ENCODE peak calls at places on chromosome 3, in nine cellular contexts. O is ovary, B is RWPE2, S is upper lobe of right lung, F is transverse colon, U is left ventricle myocardium inferior, H is heart right ventricle, X is psoas muscle, J is SJSA1. T is an unnamed sample. For H3K4me1, the result is how much of the 10 kb centered on the place peaks cover.

GRCh38 chr3:80696280-80696679 is 928.5 kb upstream of the ROBO1 start:
- DNase-seq in O (no peak), X (no peak), S (no peak), F (no peak), B (no peak), J (no peak), U (no peak), H (no peak), T (no peak)

GRCh38 chr3:110814170-110815007 is 257.2 kb upstream of the NECTIN3 start:
- DNase-seq in H (no peak), U (no peak), F (peak), S (no peak), B (peak), O (no peak), J (peak), X (no peak), T (no peak)

GRCh38 chr3:111392911-111393351 is 149.1 kb upstream of the CD96 start:
- DNase-seq in H (no peak), U (no peak), S (no peak), X (no peak), O (no peak), F (no peak), B (no peak), J (no peak), T (no peak)

GRCh38 chr3:148758303-148758884 is 60.7 kb downstream of the AGTR1 start:
- DNase-seq in U (no peak), B (no peak), F (no peak), X (no peak), J (no peak), H (no peak), S (no peak), O (no peak), T (no peak)

GRCh38 chr3:56879453-56880224 is 77.9 kb upstream of the ARHGEF3 start:
- DNase-seq in H (no peak), B (no peak), O (no peak), U (no peak), J (no peak), S (no peak), F (no peak), X (no peak), T (no peak)

GRCh38 chr3:118782755-118783202 is 251.9 kb downstream of the IGSF11 start:
- DNase-seq in U (no peak), X (no peak), O (no peak), F (no peak), B (no peak), J (no peak), H (no peak), S (no peak), T (no peak)

GRCh38 chr3:53196575-53197407 is 35.8 kb downstream of the PRKCD start:
- DNase-seq in U (no peak), X (no peak), O (no peak), H (no peak), B (no peak), S (no peak), J (no peak), F (peak), T (peak)

GRCh38 chr3:23159929-23160328 is 43.2 kb upstream of the UBE2E2 start:
- DNase-seq in F (no peak), H (no peak), B (no peak), O (no peak), J (peak), S (no peak), U (no peak), X (no peak), T (no peak)

GRCh38 chr3:181417748-181418147 is 294.0 kb upstream of the SOX2 start:
- DNase-seq in H (no peak), O (no peak), S (no peak), U (no peak), F (no peak), B (peak), J (no peak), X (no peak), T (no peak)

GRCh38 chr3:124108446-124108845 is 116.5 kb upstream of the ROPN1 start:
- DNase-seq in J (no peak), X (no peak), H (no peak), O (no peak), U (no peak), S (no peak), B (no peak), F (no peak), T (no peak)

GRCh38 chr3:173401369-173401768 is 3.8 kb downstream of the NLGN1 start:
- DNase-seq in F (no peak), J (no peak), H (no peak), O (no peak), X (no peak), B (no peak), U (no peak), S (no peak), T (no peak)

GRCh38 chr3:67593761-67594234 is 60.6 kb downstream of the SUCLG2 start:
- DNase-seq in F (no peak), B (no peak), O (no peak), H (no peak), J (no peak), X (no peak), U (no peak), S (no peak), T (no peak)

GRCh38 chr3:111539351-111540331 is 2.4 kb upstream of the CD96 start:
- DNase-seq in O (peak), S (peak), J (peak), H (peak), U (peak), B (peak), X (peak), F (peak), T (no peak)

GRCh38 chr3:157170861-157171260 is 10.9 kb upstream of the CCNL1 start:
- DNase-seq in B (no peak), X (no peak), F (no peak), J (no peak), O (no peak), U (no peak), S (no peak), H (no peak), T (no peak)

GRCh38 chr3:30626443-30627181 is 20.2 kb downstream of the TGFBR2 start:
- DNase-seq in B (no peak), O (no peak), U (no peak), S (no peak), J (no peak), X (no peak), H (no peak), F (no peak), T (no peak)

GRCh38 chr3:88235102-88235501 is 85.3 kb downstream of the C3orf38 start:
- DNase-seq in F (no peak), H (no peak), S (no peak), J (no peak), X (no peak), U (no peak), O (no peak), B (no peak), T (no peak)

GRCh38 chr3:55165704-55166103 is 237.8 kb upstream of the LRTM1 start:
- DNase-seq in H (no peak), F (no peak), S (no peak), X (no peak), O (no peak), J (no peak), U (no peak), B (no peak), T (no peak)

GRCh38 chr3:46948830-46949671 is 27.5 kb downstream of the CCDC12 start:
- DNase-seq in S (peak), B (no peak), X (no peak), O (no peak), F (peak), U (peak), J (no peak), H (no peak), T (peak)

GRCh38 chr3:73056365-73057150 is 4.9 kb upstream of the EBLN2 start:
- DNase-seq in H (no peak), X (no peak), B (no peak), F (no peak), U (no peak), J (peak), S (no peak), O (no peak), T (no peak)

GRCh38 chr3:16943857-16944256 is 59.1 kb downstream of the PLCL2 start:
- DNase-seq in J (no peak), X (no peak), U (no peak), S (no peak), O (no peak), H (no peak), F (no peak), B (no peak), T (no peak)

GRCh38 chr3:16204751-16205150 is 30.3 kb downstream of the GALNT15 start:
- DNase-seq in O (no peak), H (no peak), S (no peak), F (no peak), U (no peak), X (no peak), J (no peak), B (no peak), T (no peak)

GRCh38 chr3:169403855-169404254 is 259.7 kb downstream of the MECOM start:
- DNase-seq in H (no peak), B (no peak), U (no peak), F (no peak), O (no peak), X (no peak), S (no peak), J (no peak), T (no peak)

GRCh38 chr3:129045675-129046036 is 14.9 kb upstream of the GP9 start:
- DNase-seq in H (no peak), O (no peak), B (no peak), F (no peak), S (no peak), J (no peak), U (peak), X (peak), T (peak)

GRCh38 chr3:4977889-4978258 is 1.4 kb upstream of the BHLHE40 start:
- DNase-seq in J (no peak), O (no peak), H (no peak), X (no peak), U (no peak), B (no peak), S (no peak), F (no peak), T (no peak)

GRCh38 chr3:17287006-17287689 is 402.4 kb downstream of the PLCL2 start:
- DNase-seq in H (no peak), J (no peak), S (no peak), F (no peak), B (no peak), X (no peak), O (no peak), U (no peak), T (no peak)

GRCh38 chr3:112046599-112046998 is 12.1 kb downstream of the TMPRSS7 start:
- DNase-seq in H (no peak), B (no peak), S (no peak), X (no peak), O (no peak), F (no peak), J (no peak), U (no peak), T (no peak)

GRCh38 chr3:170483485-170484262 is 65.0 kb downstream of the CLDN11 start:
- DNase-seq in X (no peak), H (no peak), B (no peak), F (no peak), U (no peak), J (no peak), S (no peak), O (no peak), T (no peak)

GRCh38 chr3:100150583-100150982 is 36.3 kb upstream of the FILIP1L start:
- DNase-seq in H (no peak), U (no peak), F (no peak), S (no peak), O (no peak), B (no peak), X (no peak), J (no peak), T (no peak)

GRCh38 chr3:14467723-14468620 is 65.6 kb downstream of the SLC6A6 start:
- DNase-seq in F (peak), B (no peak), U (no peak), O (peak), H (no peak), J (peak), X (no peak), S (no peak), T (no peak)

GRCh38 chr3:65128346-65128745 is 440.5 kb upstream of the ADAMTS9 start:
- DNase-seq in B (no peak), O (no peak), U (no peak), H (no peak), S (no peak), X (no peak), F (no peak), J (no peak), T (no peak)

GRCh38 chr3:154552338-154552737 is 122.3 kb upstream of the GPR149 start:
- DNase-seq in X (no peak), B (no peak), O (no peak), U (no peak), J (no peak), H (no peak), S (no peak), F (no peak), T (no peak)

GRCh38 chr3:138049157-138049919 is 39.4 kb downstream of the CLDN18 start:
- DNase-seq in F (no peak), S (no peak), B (no peak), J (no peak), O (no peak), H (no peak), X (no peak), U (no peak), T (no peak)

GRCh38 chr3:143065364-143065763 is 54.2 kb upstream of the CHST2 start:
- DNase-seq in U (no peak), H (no peak), B (no peak), X (no peak), F (no peak), O (no peak), S (no peak), J (no peak), T (no peak)

GRCh38 chr3:100226712-100227429 is 33.9 kb upstream of the TBC1D23 start:
- DNase-seq in S (no peak), J (peak), H (peak), F (no peak), B (no peak), O (no peak), U (no peak), X (no peak), T (no peak)

GRCh38 chr3:13233487-13234154 is 160.4 kb upstream of the IQSEC1 start:
- DNase-seq in F (no peak), J (no peak), X (no peak), B (no peak), S (no peak), O (no peak), U (no peak), H (no peak), T (no peak)

GRCh38 chr3:122793568-122794416 is at the start of gene HSPBAP1:
- DNase-seq in J (peak), O (peak), U (peak), F (peak), B (peak), S (peak), X (peak), H (peak), T (peak)

GRCh38 chr3:168398371-168399030 is 302.8 kb upstream of the GOLIM4 start:
- DNase-seq in S (no peak), F (no peak), J (no peak), H (no peak), X (no peak), B (no peak), U (no peak), O (no peak), T (no peak)

GRCh38 chr3:153291052-153291689 is 129.1 kb downstream of the RAP2B start:
- DNase-seq in F (no peak), B (no peak), O (no peak), H (no peak), X (no peak), U (no peak), J (no peak), S (no peak), T (no peak)

GRCh38 chr3:133693821-133694220 is 32.1 kb upstream of the TOPBP1 start:
- DNase-seq in F (no peak), S (no peak), X (no peak), J (no peak), H (no peak), U (no peak), O (no peak), B (no peak), T (no peak)

GRCh38 chr3:172048599-172048998 is 9.2 kb downstream of the FNDC3B start:
- DNase-seq in B (no peak), X (no peak), F (no peak), J (no peak), O (no peak), U (no peak), H (no peak), S (no peak), T (no peak)
- H3K4me1 ChIP-seq in B (under half), X (half or more), F (under half), J (under half), O (under half), U (half or more), H (half or more), S (under half), T (under half)

GRCh38 chr3:50267280-50267913 is 1.6 kb upstream of the SEMA3B start:
- DNase-seq in U (peak), O (peak), X (peak), H (peak), J (no peak), B (peak), S (peak), F (peak), T (peak)
- H3K4me3 ChIP-seq in U (peak), O (peak), X (peak), H (peak), J (peak), B (peak), S (peak), F (peak), T (peak)

GRCh38 chr3:184813357-184813756 is 1.4 kb downstream of the VPS8 start:
- DNase-seq in O (no peak), U (no peak), X (no peak), B (no peak), H (no peak), J (no peak), S (no peak), F (no peak), T (no peak)

GRCh38 chr3:184811034-184811433 is 932 bp upstream of the VPS8 start:
- DNase-seq in O (no peak), F (no peak), J (no peak), U (no peak), B (no peak), H (no peak), X (no peak), S (no peak), T (no peak)

GRCh38 chr3:184812845-184813157 is 835 bp downstream of the VPS8 start:
- DNase-seq in S (no peak), U (no peak), F (no peak), J (no peak), H (no peak), B (no peak), X (no peak), O (no peak), T (no peak)

GRCh38 chr3:184811663-184811998 is 335 bp upstream of the VPS8 start:
- DNase-seq in F (no peak), B (no peak), H (no peak), U (no peak), S (no peak), X (no peak), O (no peak), J (no peak), T (no peak)

DNA sequence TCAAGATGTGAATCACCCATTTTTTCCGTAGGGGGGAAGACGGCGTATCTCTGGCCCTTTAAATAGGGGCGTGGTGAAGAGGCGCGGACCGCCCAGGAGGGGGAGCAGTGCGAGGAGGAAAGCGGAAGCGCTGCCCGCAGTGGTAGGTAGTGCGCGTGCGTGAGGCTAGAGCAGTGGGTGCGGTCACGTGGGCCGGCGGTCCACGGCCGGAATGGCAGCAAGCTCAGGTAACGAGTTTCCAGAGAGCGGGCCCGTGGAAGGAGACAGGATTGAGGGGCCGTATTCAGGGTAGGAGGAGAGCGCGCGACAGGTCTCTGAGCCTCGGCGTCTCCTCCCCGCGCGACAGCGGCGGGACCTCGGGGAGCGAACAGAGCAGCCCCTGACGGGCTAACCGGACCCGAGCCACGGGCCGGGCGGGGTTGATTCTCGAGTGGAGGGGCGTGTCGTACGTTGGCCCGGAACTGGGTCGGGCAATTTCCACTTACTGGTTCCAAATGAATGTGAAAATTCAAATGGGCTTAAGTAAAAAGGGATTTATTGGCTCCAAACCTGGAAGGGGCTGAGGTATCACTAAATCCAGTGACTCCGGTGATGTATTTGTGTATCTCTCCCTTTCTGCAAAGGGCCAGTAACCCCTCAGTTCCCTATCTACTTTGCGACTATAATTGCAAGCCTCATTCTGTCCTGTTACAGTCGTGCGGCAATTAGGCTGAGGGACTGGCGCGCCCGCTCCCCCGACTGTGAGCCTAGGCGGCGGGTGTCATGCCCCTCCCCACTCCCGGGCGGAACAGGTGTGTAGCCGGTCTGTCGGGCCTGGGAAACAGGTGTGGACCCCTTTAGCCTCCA is at the start of gene VPS8:
- DNase-seq in U (peak), X (peak), F (peak), B (peak), S (peak), O (peak), H (peak), J (peak), T (peak)
- H3K27ac ChIP-seq in U (peak), X (peak), F (peak), B (no peak), S (peak), O (peak), H (peak), J (peak), T (no peak)

GRCh38 chr3:195542691-195543641 is at the start of gene PPP1R2:
- DNase-seq in B (peak), J (peak), H (peak), F (peak), O (peak), U (peak), S (peak), X (peak), T (peak)

GRCh38 chr3:195542261-195542660 is 864 bp downstream of the PPP1R2 start:
- DNase-seq in H (no peak), J (peak), O (no peak), U (no peak), X (no peak), B (no peak), F (no peak), S (no peak), T (no peak)

GRCh38 chr3:195546130-195546560 is 3.0 kb upstream of the PPP1R2 start:
- DNase-seq in B (peak), S (no peak), J (peak), H (peak), X (no peak), O (no peak), F (peak), U (no peak), T (peak)

GRCh38 chr3:195544634-195545033 is 1.5 kb upstream of the PPP1R2 start:
- DNase-seq in U (peak), O (no peak), J (peak), X (no peak), B (no peak), H (peak), F (no peak), S (no peak), T (peak)

GRCh38 chr3:195543642-195544536 is 764 bp upstream of the PPP1R2 start:
- DNase-seq in J (no peak), B (no peak), O (peak), S (no peak), U (no peak), F (peak), H (peak), X (peak), T (peak)
- H3K4me1 ChIP-seq in J (under half), B (under half), O (under half), S (under half), U (half or more), F (under half), H (half or more), X (under half), T (under half)

T was measured in aorta.